ENCODE peak calls at places on chromosomes 6 and 20, in ten cellular contexts. W is AG08396; X is uterus; I is iPS DF 19.7; Y is endothelial cell; S is SK-MEL-5; L is NCI-H1694; K is hypothalamus; A is CD8-positive, alpha-beta T cell; E is brain microvascular endothelial cell. P is an unnamed sample.

GRCh38 chr6:106159531-106159940 is 73.4 kb downstream of the PRDM1 start:
- DNase-seq in W (peak), X (no peak), I (no peak), Y (no peak), S (no peak), L (no peak), K (no peak), A (no peak), E (peak), P (no peak)

GRCh38 chr6:137332637-137333228 is 113.5 kb upstream of the IFNGR1 start:
- DNase-seq in W (no peak), X (no peak), I (no peak), Y (no peak), S (no peak), L (peak), K (no peak), A (no peak), E (peak), P (no peak)

GRCh38 chr6:52718535-52718934 is 44.7 kb downstream of the GSTA2 start:
- DNase-seq in W (no peak), X (no peak), I (no peak), Y (no peak), S (no peak), L (no peak), K (no peak), A (no peak), E (no peak), P (no peak)

GRCh38 chr6:170114187-170114945 is 176.5 kb downstream of the DLL1 start:
- DNase-seq in W (no peak), X (no peak), I (no peak), Y (no peak), S (no peak), L (no peak), K (no peak), A (peak), E (no peak), P (peak)

GRCh38 chr20:19433371-19434316 is 221.2 kb downstream of the SLC24A3 start:
- DNase-seq in W (peak), X (no peak), I (no peak), Y (no peak), S (no peak), L (no peak), K (no peak), A (no peak), E (peak), P (no peak)

GRCh38 chr20:46649650-46649949 is 1.7 kb downstream of the SLC13A3 start:
- DNase-seq in W (no peak), X (no peak), I (no peak), Y (no peak), S (no peak), L (no peak), K (no peak), A (no peak), E (no peak), P (no peak)

GRCh38 chr6:141988954-141989705 is 143.6 kb upstream of the GJE1 start:
- DNase-seq in W (peak), X (no peak), I (peak), Y (peak), S (peak), L (peak), K (no peak), A (no peak), E (peak), P (peak)

GRCh38 chr6:11731423-11731822 is 47.2 kb downstream of the ADTRP start:
- DNase-seq in W (no peak), X (no peak), I (no peak), Y (no peak), S (no peak), L (no peak), K (no peak), A (peak), E (no peak), P (no peak)

GRCh38 chr6:142009647-142010046 is 123.1 kb upstream of the GJE1 start:
- DNase-seq in W (no peak), X (no peak), I (no peak), Y (no peak), S (peak), L (no peak), K (no peak), A (no peak), E (peak), P (no peak)

GRCh38 chr6:111865909-111866546 is 7.2 kb downstream of the FYN start:
- DNase-seq in W (no peak), X (no peak), I (no peak), Y (no peak), S (no peak), L (no peak), K (no peak), A (no peak), E (no peak), P (no peak)

GRCh38 chr6:23213193-23213592 is 643.8 kb downstream of the HDGFL1 start:
- DNase-seq in W (peak), X (no peak), I (no peak), Y (no peak), S (no peak), L (no peak), K (no peak), A (no peak), E (no peak), P (no peak)

GRCh38 chr6:29131691-29132090 is 23.8 kb downstream of the OR2J3 start:
- DNase-seq in W (no peak), X (no peak), I (no peak), Y (no peak), S (no peak), L (no peak), K (no peak), A (no peak), E (no peak), P (no peak)

GRCh38 chr6:1310628-1311399 is 1.1 kb upstream of the FOXQ1 start:
- DNase-seq in W (no peak), X (no peak), I (no peak), Y (peak), S (no peak), L (no peak), K (no peak), A (no peak), E (no peak), P (no peak)

P was measured in SK-N-SH.